ENCODE peak calls at places on chromosomes 11 and 22, in nine cellular contexts. One of them, this sample, is unnamed.

GRCh38 chr22:29143848-29144785 is 61.6 kb upstream of the EMID1 start:
- DNase-seq in hypothalamus: no peak
- DNase-seq in neural crest cell: no peak
- DNase-seq in immature natural killer cell: no peak
- DNase-seq in fibroblast of villous mesenchyme: no peak
- DNase-seq in right cardiac atrium: no peak
- DNase-seq in iPS-NIHi11: no peak
- DNase-seq in HuH-7.5: no peak
- DNase-seq in lower leg skin: peak; percentile 79
- DNase-seq in this sample: peak; percentile 67

GRCh38 chr22:35305525-35306070 is 5.9 kb downstream of the TOM1 start:
- DNase-seq in iPS-NIHi11: no peak
- DNase-seq in right cardiac atrium: no peak
- DNase-seq in neural crest cell: no peak
- DNase-seq in lower leg skin: no peak
- DNase-seq in fibroblast of villous mesenchyme: peak; percentile 88
- DNase-seq in HuH-7.5: no peak
- DNase-seq in hypothalamus: no peak
- DNase-seq in immature natural killer cell: no peak
- DNase-seq in this sample: no peak

GRCh38 chr22:42932857-42933782 is 76.0 kb upstream of the ARFGAP3 start:
- DNase-seq in HuH-7.5: no peak
- DNase-seq in immature natural killer cell: peak; percentile 9
- DNase-seq in lower leg skin: no peak
- DNase-seq in iPS-NIHi11: no peak
- DNase-seq in right cardiac atrium: no peak
- DNase-seq in hypothalamus: no peak
- DNase-seq in neural crest cell: no peak
- DNase-seq in fibroblast of villous mesenchyme: no peak
- DNase-seq in this sample: peak; percentile 88

GRCh38 chr22:48140261-48140660 is 1377.8 kb downstream of the TBC1D22A start:
- DNase-seq in right cardiac atrium: no peak
- DNase-seq in lower leg skin: peak; percentile 74
- DNase-seq in immature natural killer cell: no peak
- DNase-seq in hypothalamus: no peak
- DNase-seq in neural crest cell: no peak
- DNase-seq in HuH-7.5: no peak
- DNase-seq in iPS-NIHi11: no peak
- DNase-seq in fibroblast of villous mesenchyme: no peak
- DNase-seq in this sample: no peak

GRCh38 chr11:76267563-76267962 is 61.3 kb upstream of the WNT11 start:
- DNase-seq in hypothalamus: no peak
- DNase-seq in immature natural killer cell: no peak
- DNase-seq in iPS-NIHi11: no peak
- DNase-seq in lower leg skin: no peak
- DNase-seq in fibroblast of villous mesenchyme: no peak
- DNase-seq in right cardiac atrium: no peak
- DNase-seq in neural crest cell: no peak
- DNase-seq in HuH-7.5: no peak
- DNase-seq in this sample: no peak

GRCh38 chr22:43177479-43177878 is 9.5 kb downstream of the TTLL12 start:
- DNase-seq in hypothalamus: no peak
- DNase-seq in fibroblast of villous mesenchyme: no peak
- DNase-seq in iPS-NIHi11: no peak
- DNase-seq in lower leg skin: no peak
- DNase-seq in HuH-7.5: no peak
- DNase-seq in immature natural killer cell: no peak
- DNase-seq in right cardiac atrium: peak; percentile 33
- DNase-seq in neural crest cell: no peak
- DNase-seq in this sample: no peak

GRCh38 chr11:111633756-111634362 is 31.6 kb downstream of the SIK2 start:
- DNase-seq in neural crest cell: no peak
- DNase-seq in iPS-NIHi11: no peak
- DNase-seq in right cardiac atrium: no peak
- DNase-seq in immature natural killer cell: no peak
- DNase-seq in lower leg skin: no peak
- DNase-seq in HuH-7.5: no peak
- DNase-seq in fibroblast of villous mesenchyme: no peak
- DNase-seq in hypothalamus: no peak
- DNase-seq in this sample: peak; percentile 21

GRCh38 chr11:63870351-63871197 is 31.7 kb downstream of the MARK2 start:
- DNase-seq in hypothalamus: no peak
- DNase-seq in right cardiac atrium: no peak
- DNase-seq in immature natural killer cell: no peak
- DNase-seq in fibroblast of villous mesenchyme: no peak
- DNase-seq in lower leg skin: no peak
- DNase-seq in HuH-7.5: no peak
- DNase-seq in iPS-NIHi11: peak; percentile 2
- DNase-seq in neural crest cell: no peak
- DNase-seq in this sample: no peak

GRCh38 chr11:34904421-34904950 is 11.7 kb downstream of the APIP start:
- DNase-seq in hypothalamus: no peak
- DNase-seq in neural crest cell: no peak
- DNase-seq in HuH-7.5: no peak
- DNase-seq in fibroblast of villous mesenchyme: no peak
- DNase-seq in lower leg skin: no peak
- DNase-seq in immature natural killer cell: no peak
- DNase-seq in right cardiac atrium: no peak
- DNase-seq in iPS-NIHi11: no peak
- DNase-seq in this sample: peak; percentile 7

GRCh38 chr11:103887001-103887680 is 149.3 kb upstream of the DDI1 start:
- DNase-seq in right cardiac atrium: no peak
- DNase-seq in iPS-NIHi11: no peak
- DNase-seq in HuH-7.5: no peak
- DNase-seq in neural crest cell: no peak
- DNase-seq in lower leg skin: no peak
- DNase-seq in hypothalamus: no peak
- DNase-seq in fibroblast of villous mesenchyme: no peak
- DNase-seq in immature natural killer cell: no peak
- DNase-seq in this sample: no peak

GRCh38 chr22:34099278-34099677 is 179.0 kb upstream of the LARGE1 start:
- DNase-seq in neural crest cell: no peak
- DNase-seq in lower leg skin: no peak
- DNase-seq in hypothalamus: no peak
- DNase-seq in HuH-7.5: no peak
- DNase-seq in iPS-NIHi11: no peak
- DNase-seq in immature natural killer cell: no peak
- DNase-seq in right cardiac atrium: no peak
- DNase-seq in fibroblast of villous mesenchyme: no peak
- DNase-seq in this sample: no peak

GRCh38 chr11:95917188-95918036 is 6.5 kb downstream of the MTMR2 start:
- DNase-seq in immature natural killer cell: no peak
- DNase-seq in hypothalamus: no peak
- DNase-seq in fibroblast of villous mesenchyme: no peak
- DNase-seq in right cardiac atrium: no peak
- DNase-seq in iPS-NIHi11: no peak
- DNase-seq in HuH-7.5: no peak
- DNase-seq in lower leg skin: no peak
- DNase-seq in neural crest cell: no peak
- DNase-seq in this sample: no peak

GRCh38 chr11:36009469-36009868 is 65.6 kb downstream of the LDLRAD3 start:
- DNase-seq in fibroblast of villous mesenchyme: peak; percentile 52
- DNase-seq in neural crest cell: no peak
- DNase-seq in iPS-NIHi11: no peak
- DNase-seq in right cardiac atrium: no peak
- DNase-seq in immature natural killer cell: no peak
- DNase-seq in HuH-7.5: no peak
- DNase-seq in hypothalamus: no peak
- DNase-seq in lower leg skin: no peak
- DNase-seq in this sample: no peak

GRCh38 chr22:36998620-36999351 is 20.5 kb downstream of the TST start:
- DNase-seq in lower leg skin: no peak
- DNase-seq in neural crest cell: no peak
- DNase-seq in fibroblast of villous mesenchyme: peak; percentile 19
- DNase-seq in immature natural killer cell: no peak
- DNase-seq in iPS-NIHi11: no peak
- DNase-seq in HuH-7.5: no peak
- DNase-seq in hypothalamus: no peak
- DNase-seq in right cardiac atrium: no peak
- DNase-seq in this sample: no peak

GRCh38 chr11:95641506-95641905 is 148.1 kb downstream of the FAM76B start:
- DNase-seq in right cardiac atrium: no peak
- DNase-seq in immature natural killer cell: no peak
- DNase-seq in HuH-7.5: no peak
- DNase-seq in hypothalamus: no peak
- DNase-seq in lower leg skin: no peak
- DNase-seq in fibroblast of villous mesenchyme: no peak
- DNase-seq in neural crest cell: no peak
- DNase-seq in iPS-NIHi11: no peak
- DNase-seq in this sample: peak; percentile 26

GRCh38 chr11:61353109-61354067 is 8.3 kb downstream of the CYB561A3 start:
- DNase-seq in immature natural killer cell: no peak
- DNase-seq in neural crest cell: no peak
- DNase-seq in fibroblast of villous mesenchyme: no peak
- DNase-seq in lower leg skin: no peak
- DNase-seq in HuH-7.5: no peak
- DNase-seq in iPS-NIHi11: no peak
- DNase-seq in hypothalamus: no peak
- DNase-seq in right cardiac atrium: no peak
- DNase-seq in this sample: peak; percentile 78

GRCh38 chr22:46735747-46736608 is 2.1 kb downstream of the CERK start:
- DNase-seq in fibroblast of villous mesenchyme: no peak
- DNase-seq in right cardiac atrium: peak; percentile 58
- DNase-seq in iPS-NIHi11: peak; percentile 38
- DNase-seq in neural crest cell: no peak
- DNase-seq in lower leg skin: no peak
- DNase-seq in HuH-7.5: no peak
- DNase-seq in hypothalamus: no peak
- DNase-seq in immature natural killer cell: no peak
- DNase-seq in this sample: no peak

GRCh38 chr11:85095239-85095638 is 531.9 kb downstream of the DLG2 start:
- DNase-seq in lower leg skin: no peak
- DNase-seq in fibroblast of villous mesenchyme: no peak
- DNase-seq in neural crest cell: no peak
- DNase-seq in HuH-7.5: no peak
- DNase-seq in right cardiac atrium: no peak
- DNase-seq in hypothalamus: no peak
- DNase-seq in iPS-NIHi11: no peak
- DNase-seq in immature natural killer cell: no peak
- DNase-seq in this sample: no peak

GRCh38 chr22:36510966-36511881 is 4.4 kb upstream of the FOXRED2 start:
- DNase-seq in iPS-NIHi11: peak; percentile 67
- DNase-seq in lower leg skin: no peak
- DNase-seq in immature natural killer cell: peak; percentile 26
- DNase-seq in hypothalamus: no peak
- DNase-seq in HuH-7.5: peak; percentile 52
- DNase-seq in neural crest cell: peak; percentile 60
- DNase-seq in fibroblast of villous mesenchyme: peak; percentile 57
- DNase-seq in right cardiac atrium: no peak
- DNase-seq in this sample: peak; percentile 55

GRCh38 chr11:32829157-32829679 is 509 bp upstream of the PRRG4 start:
- DNase-seq in lower leg skin: no peak
- DNase-seq in HuH-7.5: no peak
- DNase-seq in neural crest cell: no peak
- DNase-seq in hypothalamus: no peak
- DNase-seq in right cardiac atrium: no peak
- DNase-seq in immature natural killer cell: no peak
- DNase-seq in iPS-NIHi11: no peak
- DNase-seq in fibroblast of villous mesenchyme: peak; percentile 38
- DNase-seq in this sample: no peak

GRCh38 chr11:40338739-40339138 is 1120.7 kb downstream of the LRRC4C start:
- DNase-seq in right cardiac atrium: no peak
- DNase-seq in neural crest cell: no peak
- DNase-seq in iPS-NIHi11: no peak
- DNase-seq in lower leg skin: no peak
- DNase-seq in immature natural killer cell: no peak
- DNase-seq in fibroblast of villous mesenchyme: peak; percentile 47
- DNase-seq in HuH-7.5: no peak
- DNase-seq in hypothalamus: no peak
- DNase-seq in this sample: no peak

GRCh38 chr22:48807155-48807554 is 1020.5 kb downstream of the BRD1 start:
- DNase-seq in HuH-7.5: no peak
- DNase-seq in fibroblast of villous mesenchyme: no peak
- DNase-seq in iPS-NIHi11: no peak
- DNase-seq in neural crest cell: no peak
- DNase-seq in lower leg skin: peak; percentile 83
- DNase-seq in hypothalamus: no peak
- DNase-seq in right cardiac atrium: no peak
- DNase-seq in immature natural killer cell: no peak
- DNase-seq in this sample: no peak

GRCh38 chr11:131875611-131876010 is 505.2 kb downstream of the NTM start:
- DNase-seq in immature natural killer cell: no peak
- DNase-seq in lower leg skin: no peak
- DNase-seq in hypothalamus: no peak
- DNase-seq in right cardiac atrium: no peak
- DNase-seq in iPS-NIHi11: no peak
- DNase-seq in fibroblast of villous mesenchyme: no peak
- DNase-seq in HuH-7.5: no peak
- DNase-seq in neural crest cell: no peak
- DNase-seq in this sample: no peak

GRCh38 chr11:112877561-112877960 is 83.7 kb upstream of the NCAM1 start:
- DNase-seq in lower leg skin: no peak
- DNase-seq in HuH-7.5: no peak
- DNase-seq in hypothalamus: no peak
- DNase-seq in iPS-NIHi11: peak; percentile 60
- DNase-seq in fibroblast of villous mesenchyme: no peak
- DNase-seq in immature natural killer cell: no peak
- DNase-seq in right cardiac atrium: peak; percentile 23
- DNase-seq in neural crest cell: peak; percentile 9
- DNase-seq in this sample: no peak

GRCh38 chr11:111059726-111060125 is 185.8 kb upstream of the POU2AF2 start:
- DNase-seq in HuH-7.5: no peak
- DNase-seq in right cardiac atrium: no peak
- DNase-seq in neural crest cell: no peak
- DNase-seq in iPS-NIHi11: no peak
- DNase-seq in fibroblast of villous mesenchyme: no peak
- DNase-seq in lower leg skin: no peak
- DNase-seq in immature natural killer cell: no peak
- DNase-seq in hypothalamus: no peak
- DNase-seq in this sample: no peak

GRCh38 chr11:132131051-132131450 is 760.6 kb downstream of the NTM start:
- DNase-seq in hypothalamus: no peak
- DNase-seq in immature natural killer cell: no peak
- DNase-seq in right cardiac atrium: no peak
- DNase-seq in HuH-7.5: no peak
- DNase-seq in fibroblast of villous mesenchyme: no peak
- DNase-seq in lower leg skin: no peak
- DNase-seq in neural crest cell: no peak
- DNase-seq in iPS-NIHi11: no peak
- DNase-seq in this sample: no peak

GRCh38 chr11:127345819-127346459 is 345.4 kb upstream of the KIRREL3 start:
- DNase-seq in immature natural killer cell: no peak
- DNase-seq in HuH-7.5: peak; percentile 8
- DNase-seq in lower leg skin: no peak
- DNase-seq in iPS-NIHi11: peak; percentile 61
- DNase-seq in fibroblast of villous mesenchyme: peak; percentile 4
- DNase-seq in neural crest cell: peak; percentile 36
- DNase-seq in hypothalamus: no peak
- DNase-seq in right cardiac atrium: peak; percentile 37
- DNase-seq in this sample: peak; percentile 44

GRCh38 chr22:17171313-17172171 is 12.5 kb upstream of the HDHD5 start:
- DNase-seq in lower leg skin: peak; percentile 96
- DNase-seq in iPS-NIHi11: peak; percentile 96
- DNase-seq in right cardiac atrium: peak; percentile 97
- DNase-seq in HuH-7.5: peak; percentile 96
- DNase-seq in hypothalamus: peak; percentile 87
- DNase-seq in fibroblast of villous mesenchyme: peak; percentile 88
- DNase-seq in neural crest cell: peak; percentile 92
- DNase-seq in immature natural killer cell: peak; percentile 82
- DNase-seq in this sample: peak; percentile 91

GRCh38 chr22:37771081-37771480 is 36.7 kb upstream of the GCAT start:
- DNase-seq in fibroblast of villous mesenchyme: no peak
- DNase-seq in immature natural killer cell: no peak
- DNase-seq in HuH-7.5: no peak
- DNase-seq in neural crest cell: no peak
- DNase-seq in iPS-NIHi11: no peak
- DNase-seq in lower leg skin: no peak
- DNase-seq in hypothalamus: no peak
- DNase-seq in right cardiac atrium: no peak
- DNase-seq in this sample: no peak

GRCh38 chr11:96097844-96098421 is 174.0 kb upstream of the MTMR2 start:
- DNase-seq in HuH-7.5: no peak
- DNase-seq in fibroblast of villous mesenchyme: no peak
- DNase-seq in right cardiac atrium: no peak
- DNase-seq in lower leg skin: no peak
- DNase-seq in immature natural killer cell: no peak
- DNase-seq in hypothalamus: no peak
- DNase-seq in iPS-NIHi11: no peak
- DNase-seq in neural crest cell: no peak
- DNase-seq in this sample: no peak

GRCh38 chr11:62466444-62466843 is 47.6 kb downstream of the SCGB1A1 start:
- DNase-seq in hypothalamus: no peak
- DNase-seq in fibroblast of villous mesenchyme: peak; percentile 38
- DNase-seq in immature natural killer cell: no peak
- DNase-seq in lower leg skin: no peak
- DNase-seq in HuH-7.5: no peak
- DNase-seq in right cardiac atrium: no peak
- DNase-seq in neural crest cell: no peak
- DNase-seq in iPS-NIHi11: no peak
- DNase-seq in this sample: no peak

This sample was measured in NB4.